ENCODE peak calls at places on chromosomes 4 and X, in four cellular contexts. K, C, G and R are unnamed samples. For H3K36me3, the result is how much of the 10 kb centered on the place peaks cover.

GRCh38 chr4:154877110-154877760 is 96.2 kb downstream of the RBM46 start:
- DNase-seq in C (no peak), K (no peak), G (peak), R (no peak)

GRCh38 chrX:15815779-15816452 is 25.6 kb downstream of the ZRSR2 start:
- DNase-seq in K (peak), C (no peak), G (no peak), R (no peak)

GRCh38 chr4:32207456-32207855 is 1487.3 kb downstream of the PCDH7 start:
- DNase-seq in G (peak), K (no peak), C (no peak), R (no peak)

GRCh38 chrX:109266034-109266433 is 215.9 kb downstream of the GUCY2F start:
- DNase-seq in C (no peak), G (no peak), K (no peak), R (no peak)

GRCh38 chrX:39921838-39922237 is 175.9 kb downstream of the BCOR start:
- DNase-seq in G (no peak), C (no peak), K (no peak), R (no peak)

GRCh38 chr4:80255374-80256095 is 10.9 kb upstream of the FGF5 start:
- DNase-seq in G (peak), C (no peak), K (no peak), R (no peak)

GRCh38 chr4:99301376-99302164 is 10.8 kb upstream of the ADH1A start:
- DNase-seq in G (no peak), K (peak), C (no peak), R (no peak)

GRCh38 chrX:7170903-7171302 is 22.9 kb upstream of the PUDP start:
- DNase-seq in C (no peak), K (peak), G (no peak), R (no peak)

GRCh38 chr4:81722229-81722900 is 250.7 kb upstream of the RASGEF1B start:
- DNase-seq in K (no peak), C (no peak), G (no peak), R (no peak)

GRCh38 chrX:149494844-149495565 is 10.1 kb downstream of the IDS start:
- DNase-seq in G (peak), K (no peak), C (no peak), R (no peak)

GRCh38 chr4:51880016-51880915 is 37.3 kb downstream of the DCUN1D4 start:
- DNase-seq in C (no peak), K (no peak), G (peak), R (no peak)
- H3K36me3 ChIP-seq in C (under half), K (under half), G (under half), R (under half)

GRCh38 chr4:88075336-88075735 is 67.9 kb downstream of the PKD2 start:
- DNase-seq in G (no peak), K (no peak), C (no peak), R (no peak)
- H3K36me3 ChIP-seq in G (under half), K (under half), C (under half), R (under half)

GRCh38 chr4:75777589-75777988 is 53.2 kb downstream of the USO1 start:
- DNase-seq in K (no peak), C (no peak), G (no peak), R (no peak)

GRCh38 chr4:75781328-75781727 is 57.0 kb downstream of the USO1 start:
- DNase-seq in C (no peak), G (no peak), K (no peak), R (no peak)

DNA sequence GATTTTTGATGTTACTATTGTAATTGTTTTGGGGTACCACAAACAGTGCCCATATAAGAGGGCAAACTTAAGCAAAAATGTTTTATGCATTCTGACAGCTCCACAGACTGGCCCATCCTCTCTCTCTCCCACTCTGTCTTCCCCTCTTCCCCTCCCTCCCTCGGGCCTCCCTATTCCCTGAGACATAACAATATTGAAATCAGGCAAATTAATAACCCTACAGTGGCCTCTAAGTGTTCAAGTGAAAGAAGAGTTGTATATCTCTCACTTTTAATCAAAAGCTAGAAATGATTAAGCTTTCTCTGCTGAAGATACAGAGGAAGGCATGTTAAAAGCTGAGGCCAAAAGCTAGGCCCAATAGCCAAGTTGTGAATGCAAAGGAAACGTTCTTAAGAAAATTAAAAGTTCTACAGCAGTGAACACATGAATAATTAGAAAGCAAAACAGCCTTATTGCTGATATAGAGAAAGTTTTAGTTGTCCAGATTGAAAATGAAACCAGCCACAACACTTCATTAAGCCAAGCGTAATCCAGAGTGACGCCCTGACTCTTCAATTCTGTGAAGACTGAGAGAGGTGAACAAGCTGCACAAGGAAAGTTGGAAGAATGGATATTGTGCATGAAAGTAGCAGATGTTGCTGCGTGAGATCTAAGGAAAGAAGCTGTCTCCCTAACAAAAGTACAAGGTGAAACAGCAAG is 54.8 kb downstream of the USO1 start:
- DNase-seq in G (no peak), C (no peak), K (no peak), R (no peak)
- H3K36me3 ChIP-seq in G (under half), C (under half), K (under half), R (under half)

DNA sequence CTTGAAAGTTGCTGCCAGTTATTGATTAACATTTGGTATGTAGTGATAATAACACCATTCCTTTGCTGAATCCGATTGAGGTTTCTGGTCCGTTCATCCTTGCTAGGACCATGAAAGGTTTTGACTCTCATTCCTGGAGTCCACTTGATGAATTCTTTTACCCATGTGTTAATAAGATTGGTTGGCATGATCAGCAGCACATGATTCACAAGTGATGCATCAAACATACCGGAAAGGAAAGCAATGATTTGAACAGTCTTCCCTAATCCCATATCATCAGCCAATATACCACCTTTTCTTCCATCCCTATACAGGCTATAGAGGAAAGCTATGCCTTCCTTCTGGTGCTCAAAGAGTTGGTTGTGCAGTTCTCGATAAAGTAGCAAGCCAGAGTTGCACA is 26.6 kb downstream of the PIN4 start:
- DNase-seq in K (no peak), G (no peak), C (no peak), R (no peak)
- H3K36me3 ChIP-seq in K (under half), G (under half), C (under half), R (under half)

GRCh38 chr4:77003400-77003799 is 53.8 kb downstream of the SEPTIN11 start:
- DNase-seq in C (no peak), G (no peak), K (peak), R (no peak)
- H3K36me3 ChIP-seq in C (under half), G (under half), K (under half), R (under half)

DNA sequence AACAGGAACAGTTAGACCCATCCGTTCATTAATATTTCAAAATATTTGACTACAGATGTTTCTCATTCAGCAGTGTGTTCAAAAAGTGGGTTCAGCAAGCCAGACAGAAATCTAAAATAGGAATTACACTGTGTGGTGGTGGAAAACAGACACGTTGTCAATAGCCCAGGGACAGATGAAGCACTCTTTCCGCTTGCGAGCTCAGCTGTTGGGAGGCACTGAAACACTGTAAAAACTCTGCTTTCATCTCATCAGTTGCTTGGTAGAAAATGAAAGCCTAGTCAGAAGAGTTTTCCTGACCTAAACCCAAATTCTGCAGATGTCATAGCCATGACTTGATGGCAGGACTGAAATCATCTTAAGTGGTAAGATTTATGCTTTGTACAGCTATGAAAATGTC is 38.5 kb downstream of the LRP2BP start:
- DNase-seq in G (no peak), K (peak), C (no peak), R (no peak)
- H3K36me3 ChIP-seq in G (under half), K (under half), C (under half), R (under half)

DNA sequence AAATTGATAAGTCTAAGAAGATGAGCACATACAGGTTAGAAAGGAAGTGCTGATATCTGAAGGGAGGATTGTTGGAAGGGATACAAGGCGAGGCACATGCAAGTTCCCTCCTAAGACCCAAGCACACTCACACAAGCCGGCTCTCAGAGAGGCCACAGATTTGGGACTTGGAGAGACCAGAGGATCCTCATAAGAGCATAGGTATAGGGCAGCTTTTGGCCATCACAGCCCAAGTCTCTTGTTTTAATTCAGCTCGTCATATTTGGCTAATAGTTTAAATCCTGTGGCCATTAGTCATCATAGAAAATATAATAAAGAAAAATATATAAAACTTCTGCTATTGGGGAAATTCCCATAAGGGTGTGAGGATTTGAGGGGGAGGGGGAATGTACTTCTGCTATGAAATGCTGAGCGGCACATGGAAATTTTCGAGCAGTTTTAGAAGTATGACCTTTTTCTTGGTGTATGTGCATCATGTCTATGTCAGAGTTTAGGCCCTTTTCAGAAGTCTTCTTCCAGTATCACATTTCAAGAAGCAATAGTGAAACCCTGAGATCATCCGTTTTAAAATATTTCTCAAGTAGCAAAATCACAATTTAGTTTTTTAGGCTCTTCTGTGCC is 97.7 kb downstream of the NFKB1 start:
- DNase-seq in K (no peak), C (no peak), G (no peak), R (no peak)
- H3K36me3 ChIP-seq in K (under half), C (under half), G (under half), R (under half)

GRCh38 chr4:64807821-64808220 is 398.6 kb upstream of the TECRL start:
- DNase-seq in C (no peak), K (no peak), G (no peak), R (no peak)
- H3K36me3 ChIP-seq in C (under half), K (under half), G (under half), R (under half)

GRCh38 chrX:75483935-75484334 is 38.9 kb downstream of the ZDHHC15 start:
- DNase-seq in G (no peak), C (no peak), K (no peak), R (no peak)
- H3K36me3 ChIP-seq in G (under half), C (under half), K (under half), R (under half)